ENCODE peak calls at places on chromosomes 7 and 10, in four cellular contexts. D is GM12878, R is HepG2, L is K562. H is an unnamed sample.

GRCh38 chr7:47557317-47557985 is 24.5 kb downstream of the TNS3 start:
- DNase-seq in D (no peak), R (no peak), L (no peak), H (no peak)

GRCh38 chr10:15789793-15790525 is 70.2 kb upstream of the ITGA8 start:
- DNase-seq in D (no peak), R (no peak), L (no peak), H (no peak)

GRCh38 chr7:85041599-85042216 is 145.1 kb downstream of the SEMA3D start:
- DNase-seq in D (peak), R (peak), L (peak), H (no peak)

GRCh38 chr7:1026721-1027151 is 17.6 kb upstream of the GPR146 start:
- DNase-seq in D (no peak), R (no peak), L (no peak), H (no peak)

GRCh38 chr10:115026041-115026779 is 67.0 kb upstream of the ATRNL1 start:
- DNase-seq in D (no peak), R (no peak), L (no peak), H (peak)

GRCh38 chr10:48389272-48389671 is 82.8 kb downstream of the MAPK8 start:
- DNase-seq in D (no peak), R (no peak), L (no peak), H (no peak)

GRCh38 chr7:127251458-127252379 is 1.0 kb downstream of the GRM8 start:
- DNase-seq in D (no peak), R (no peak), L (no peak), H (peak)

GRCh38 chr10:93435621-93436385 is 46.3 kb downstream of the MYOF start:
- DNase-seq in D (no peak), R (peak), L (no peak), H (no peak)

GRCh38 chr7:4753610-4754432 is 21.6 kb upstream of the AP5Z1 start:
- DNase-seq in D (no peak), R (peak), L (peak), H (peak)

GRCh38 chr7:88344956-88345832 is 38.5 kb upstream of the STEAP4 start:
- DNase-seq in D (no peak), R (peak), L (peak), H (peak)

GRCh38 chr7:149741629-149742028 is 31.8 kb downstream of the ZNF467 start:
- DNase-seq in D (no peak), R (no peak), L (no peak), H (peak)

GRCh38 chr10:88194041-88194887 is 330.8 kb downstream of the PTEN start:
- DNase-seq in D (no peak), R (no peak), L (no peak), H (no peak)

GRCh38 chr10:87585565-87586514 is 73.8 kb upstream of the PAPSS2 start:
- DNase-seq in D (no peak), R (peak), L (no peak), H (no peak)

DNA sequence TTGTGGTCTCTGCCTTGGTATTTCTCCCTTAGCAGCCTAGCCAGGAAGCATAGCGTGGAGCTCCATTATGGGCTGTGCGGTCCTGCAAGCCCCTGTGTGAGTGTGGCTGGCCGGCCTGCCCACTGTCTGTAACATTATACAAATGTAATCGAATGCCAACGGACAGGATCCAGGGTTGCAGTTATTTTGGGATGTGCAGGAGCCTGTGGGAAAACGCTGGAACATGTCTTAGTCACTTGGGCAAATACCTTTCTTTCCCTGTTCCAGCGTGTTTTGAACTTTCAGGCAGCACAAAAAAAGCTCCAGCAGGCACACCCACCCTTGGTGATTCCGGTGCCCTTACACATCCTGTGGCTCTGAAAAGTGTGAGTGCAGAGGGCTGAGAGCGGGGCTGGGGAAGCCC is 29.5 kb downstream of the BAG3 start:
- DNase-seq in D (no peak), R (no peak), L (no peak), H (no peak)
- TF ChIP-seq CHD2 in D (no peak), R (no peak), L (no peak), H (no peak)

DNA sequence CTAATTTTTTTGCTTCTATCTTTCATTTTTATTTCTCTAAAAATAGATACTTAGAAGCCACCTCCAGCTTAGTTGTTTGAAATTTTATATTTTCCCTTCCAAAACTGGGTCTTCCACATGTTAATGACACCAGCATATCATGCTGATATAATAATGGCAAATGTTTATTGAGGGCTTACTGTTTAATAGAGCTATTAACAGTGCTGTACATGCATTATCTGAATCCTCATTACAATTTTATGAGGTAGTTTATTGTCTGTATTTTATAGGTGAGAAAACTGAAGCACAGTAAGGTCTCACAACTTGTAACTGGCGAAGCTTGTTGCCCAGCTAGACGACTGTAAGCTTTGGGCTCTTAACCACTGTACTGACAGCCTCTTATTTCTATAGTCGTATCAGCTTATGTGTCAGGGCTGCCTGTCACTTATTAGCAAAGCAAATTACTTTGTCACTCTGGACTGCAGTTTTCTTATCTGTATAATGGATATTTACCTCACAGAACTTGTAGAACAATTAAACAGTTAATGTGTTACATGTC is 51.2 kb downstream of the ANKIB1 start:
- DNase-seq in D (no peak), R (no peak), L (no peak), H (no peak)
- TF ChIP-seq ZNF274 in D (no peak), R (no peak), L (no peak), H (no peak)

DNA sequence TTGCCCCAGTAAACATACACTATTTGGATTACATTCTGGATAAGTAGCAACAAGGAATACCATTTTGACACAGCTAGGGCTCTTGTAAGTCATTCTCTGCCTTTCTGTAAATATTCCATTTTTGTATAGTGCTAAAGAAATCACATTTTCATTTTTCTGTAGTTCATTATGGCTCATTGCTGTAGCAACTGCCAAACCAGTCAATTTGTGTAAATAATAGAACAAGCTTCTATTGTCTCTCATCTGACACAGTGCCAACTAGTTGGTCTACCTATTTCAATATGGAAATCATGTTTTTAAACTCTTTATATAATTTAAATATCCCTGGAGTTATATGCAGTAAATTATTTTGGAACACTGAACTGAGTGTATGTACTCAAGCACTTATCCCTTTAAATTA is 193.7 kb downstream of the RELN start:
- DNase-seq in D (no peak), R (peak), L (no peak), H (no peak)
- TF ChIP-seq CHD2 in D (no peak), R (no peak), L (no peak), H (no peak)

DNA sequence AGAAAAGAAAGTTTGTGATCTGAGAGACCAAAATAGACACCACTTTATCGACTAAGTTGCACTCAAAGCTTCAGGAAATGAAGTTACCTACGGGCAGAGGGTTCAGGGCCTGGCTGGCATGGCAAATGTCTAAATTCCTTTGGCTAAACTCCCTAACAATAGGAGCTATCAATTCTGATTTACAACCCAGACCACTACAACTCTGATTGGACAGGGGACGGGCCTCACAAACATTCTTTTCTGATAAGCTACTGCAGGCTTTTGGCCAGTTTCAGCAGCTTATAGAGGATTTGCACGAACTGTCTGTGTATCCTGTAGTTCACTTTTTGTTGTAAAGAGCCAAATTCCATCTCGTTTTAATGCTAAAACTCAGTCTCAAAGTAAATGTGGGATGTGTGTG is 129.0 kb downstream of the SEPTIN14 start:
- DNase-seq in D (no peak), R (no peak), L (no peak), H (no peak)
- TF ChIP-seq ZNF274 in D (no peak), R (no peak), L (no peak), H (no peak)

GRCh38 chr10:80529604-80530003 is 8.1 kb upstream of the SH2D4B start:
- DNase-seq in D (no peak), R (no peak), L (no peak), H (no peak)
- TF ChIP-seq CHD2 in D (no peak), R (no peak), L (no peak), H (no peak)